ENCODE peak calls at places on chromosome 3, in four cellular contexts. E is sigmoid colon, S is psoas muscle, Y is right lobe of liver. X is an unnamed sample. For H3K4me1, the result is how much of the 10 kb centered on the place peaks cover.

GRCh38 chr3:138398791-138399575 is 35.4 kb upstream of the ESYT3 start:
- DNase-seq in Y (no peak), E (no peak), S (peak), X (no peak)

GRCh38 chr3:38602576-38603250 is 46.8 kb downstream of the SCN5A start:
- DNase-seq in Y (peak), E (peak), S (peak), X (no peak)

GRCh38 chr3:158846803-158847465 is 45.1 kb downstream of the MFSD1 start:
- DNase-seq in S (no peak), Y (no peak), E (no peak), X (no peak)

GRCh38 chr3:25455316-25456232 is 27.5 kb downstream of the RARB start:
- DNase-seq in S (peak), E (peak), Y (no peak), X (no peak)

GRCh38 chr3:45020534-45020933 is 5.6 kb upstream of the CLEC3B start:
- DNase-seq in Y (no peak), S (no peak), E (no peak), X (no peak)

GRCh38 chr3:156024904-156025303 is 95.5 kb upstream of the KCNAB1 start:
- DNase-seq in Y (no peak), E (no peak), S (no peak), X (no peak)

GRCh38 chr3:27431116-27431515 is 53.1 kb downstream of the SLC4A7 start:
- DNase-seq in S (no peak), Y (no peak), E (peak), X (no peak)

GRCh38 chr3:18153571-18154173 is 271.5 kb downstream of the SATB1 start:
- DNase-seq in E (no peak), S (no peak), Y (no peak), X (no peak)

GRCh38 chr3:23834082-23834870 is 28.5 kb downstream of the UBE2E1 start:
- DNase-seq in Y (no peak), S (no peak), E (no peak), X (no peak)

GRCh38 chr3:120559228-120560061 is 36.7 kb upstream of the NDUFB4 start:
- DNase-seq in S (no peak), E (peak), Y (peak), X (no peak)

GRCh38 chr3:141401584-141402475 is 33.5 kb downstream of the ZBTB38 start:
- DNase-seq in Y (peak), S (peak), E (no peak), X (peak)

GRCh38 chr3:117688583-117688982 is 979.0 kb downstream of the TUSC7 start:
- DNase-seq in Y (no peak), S (no peak), E (no peak), X (no peak)

GRCh38 chr3:86890997-86891396 is 100.0 kb downstream of the VGLL3 start:
- DNase-seq in Y (no peak), E (no peak), S (no peak), X (no peak)

GRCh38 chr3:89043406-89043947 is 63.9 kb upstream of the EPHA3 start:
- DNase-seq in E (no peak), Y (no peak), S (no peak), X (no peak)

GRCh38 chr3:816605-817004 is 276.2 kb upstream of the CNTN6 start:
- DNase-seq in S (no peak), Y (no peak), E (no peak), X (no peak)

GRCh38 chr3:53803124-53803815 is 42.9 kb downstream of the CHDH start:
- DNase-seq in E (peak), S (no peak), Y (no peak), X (no peak)

GRCh38 chr3:180430896-180431295 is 171.1 kb upstream of the TTC14 start:
- DNase-seq in S (no peak), E (no peak), Y (no peak), X (no peak)

GRCh38 chr3:12227833-12228232 is 61.0 kb upstream of the PPARG start:
- DNase-seq in E (no peak), Y (no peak), S (no peak), X (no peak)

GRCh38 chr3:177946965-177947364 is 589.3 kb upstream of the KCNMB2 start:
- DNase-seq in E (no peak), Y (no peak), S (no peak), X (no peak)

GRCh38 chr3:95934181-95934580 is 880.2 kb upstream of the EPHA6 start:
- DNase-seq in Y (no peak), E (no peak), S (no peak), X (no peak)

GRCh38 chr3:24521306-24522154 is 26.9 kb upstream of the THRB start:
- DNase-seq in S (peak), Y (peak), E (peak), X (no peak)

GRCh38 chr3:112650472-112650871 is 9.5 kb upstream of the CCDC80 start:
- DNase-seq in Y (no peak), S (no peak), E (no peak), X (no peak)

GRCh38 chr3:113193719-113194118 is 17.6 kb upstream of the BOC start:
- DNase-seq in Y (no peak), E (no peak), S (no peak), X (no peak)

GRCh38 chr3:187738400-187739124 is 6.7 kb downstream of the BCL6 start:
- DNase-seq in E (peak), Y (peak), S (peak), X (peak)

GRCh38 chr3:131883711-131884407 is 151.0 kb downstream of the CPNE4 start:
- DNase-seq in S (no peak), Y (no peak), E (no peak), X (no peak)

GRCh38 chr3:67113802-67114407 is 115.8 kb downstream of the KBTBD8 start:
- DNase-seq in Y (peak), E (peak), S (peak), X (peak)
- H3K4me1 ChIP-seq in Y (under half), E (under half), S (under half), X (under half)

GRCh38 chr3:126389792-126390142 is 4.9 kb upstream of the CFAP100 start:
- DNase-seq in Y (no peak), E (peak), S (no peak), X (no peak)
- H3K4me3 ChIP-seq in Y (no peak), E (no peak), S (no peak), X (no peak)

GRCh38 chr3:46936733-46937250 is 39.8 kb downstream of the CCDC12 start:
- DNase-seq in S (peak), E (peak), Y (no peak), X (no peak)
- H3K4me1 ChIP-seq in S (half or more), E (half or more), Y (half or more), X (under half)

GRCh38 chr3:143330316-143330868 is 210.8 kb downstream of the CHST2 start:
- DNase-seq in Y (no peak), E (no peak), S (no peak), X (no peak)
- H3K4me3 ChIP-seq in Y (no peak), E (no peak), S (no peak), X (no peak)

GRCh38 chr3:171788546-171789351 is 21.5 kb downstream of the PLD1 start:
- DNase-seq in E (no peak), Y (no peak), S (no peak), X (no peak)
- H3K4me1 ChIP-seq in E (under half), Y (under half), S (under half), X (under half)

DNA sequence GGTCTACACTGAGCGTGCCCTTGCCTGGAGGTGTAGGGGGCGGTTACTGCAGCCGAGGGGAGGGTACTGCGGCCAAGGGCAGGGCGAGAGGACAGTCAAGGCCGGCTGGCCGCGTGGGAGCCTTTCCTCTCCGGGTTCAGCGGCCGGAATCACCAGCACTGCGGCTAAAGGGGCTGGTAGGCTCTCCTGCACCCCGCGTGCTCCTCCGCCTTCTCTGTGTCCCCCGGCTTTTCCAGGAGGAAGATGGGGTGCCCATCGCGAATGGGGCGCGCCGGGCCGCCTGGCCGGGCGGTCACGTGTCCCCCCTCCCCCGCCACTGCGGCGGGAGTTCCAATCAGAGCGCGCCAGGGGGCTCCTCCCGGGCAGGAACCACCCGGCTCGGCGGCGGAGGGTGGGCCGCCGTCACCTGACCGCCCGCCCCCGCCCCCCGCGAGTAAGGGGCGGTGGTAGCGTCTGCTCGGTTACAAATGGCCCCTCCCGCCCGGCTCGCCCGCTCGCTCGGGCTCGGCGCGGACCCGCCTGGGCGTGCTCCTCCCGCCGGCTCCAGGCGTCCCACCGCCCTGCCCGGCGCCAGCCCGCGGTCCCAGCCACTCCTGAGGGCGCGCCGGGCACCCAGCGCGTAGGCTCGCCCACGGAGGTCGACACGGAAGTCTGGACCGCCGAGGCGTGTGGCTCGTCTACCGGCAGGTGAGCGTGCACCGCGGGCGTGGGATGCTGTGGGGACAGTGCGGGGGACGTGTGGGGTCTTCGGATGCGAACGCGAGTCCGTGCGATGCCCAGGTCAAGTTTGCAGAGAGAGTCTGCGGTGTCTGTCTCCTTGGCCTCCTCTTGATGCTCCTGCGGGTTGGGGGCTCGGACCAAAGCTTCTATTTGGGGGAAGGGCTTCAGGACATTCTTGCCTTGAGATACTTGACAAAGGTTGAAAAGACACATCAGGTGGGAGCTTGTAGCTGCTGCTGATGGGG is 242.6 kb upstream of the TOPAZ1 start:
- DNase-seq in S (no peak), Y (no peak), E (no peak), X (no peak)
- H3K4me3 ChIP-seq in S (peak), Y (no peak), E (peak), X (no peak)

DNA sequence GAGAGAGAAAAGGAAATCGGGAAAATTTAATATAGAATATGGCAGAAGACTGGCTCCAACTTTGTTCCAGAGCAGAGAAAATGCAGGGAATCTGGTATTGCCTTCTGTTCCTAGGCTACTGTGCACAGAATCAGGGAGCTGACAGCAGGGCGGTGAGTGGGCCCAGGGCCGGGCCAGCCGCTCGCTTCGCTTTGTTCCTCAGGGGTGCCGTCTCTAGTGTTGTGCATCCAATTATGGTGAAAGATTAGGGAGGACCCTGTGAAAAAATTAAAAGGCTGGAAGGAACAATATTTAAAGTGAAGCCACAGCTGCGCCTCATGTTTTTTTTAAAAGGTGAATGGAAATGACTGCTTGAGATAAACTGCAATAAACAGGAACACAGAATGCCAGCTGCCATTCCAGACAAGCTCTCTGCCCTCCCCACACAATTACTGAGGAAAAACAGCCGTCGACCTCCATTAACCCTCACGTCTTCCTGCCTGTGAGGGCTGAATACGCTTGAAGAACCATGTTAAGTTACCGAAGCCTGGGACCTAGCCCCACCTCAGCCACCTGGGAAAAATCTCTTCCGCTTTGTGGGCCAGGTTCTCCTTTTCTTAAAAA is 132.0 kb upstream of the IL12A start:
- DNase-seq in E (no peak), S (peak), Y (no peak), X (no peak)
- H3K4me1 ChIP-seq in E (half or more), S (half or more), Y (under half), X (under half)